ENCODE peak calls at places on chromosomes 11 and 22, in five cellular contexts. R is CD8-positive, alpha-beta T cell; J is ovary; N is K562; Y is transverse colon. D is an unnamed sample.
A peak's percentile ranks its signal among the peaks of the same experiment; 100 is the strongest.

GRCh38 chr11:65928667-65929066 is 9.4 kb downstream of the DRAP1 start:
- DNase-seq in R (no peak), J (no peak), N (peak; percentile 49), Y (no peak), D (no peak)

GRCh38 chr11:10233581-10233980 is 60.4 kb downstream of the SBF2 start:
- DNase-seq in R (no peak), J (no peak), N (no peak), Y (no peak), D (no peak)

GRCh38 chr11:788953-789940 is 643 bp downstream of the CEND1 start:
- DNase-seq in R (no peak), J (no peak), N (no peak), Y (no peak), D (no peak)

GRCh38 chr11:68655406-68655805 is 28.9 kb upstream of the GAL start:
- DNase-seq in R (no peak), J (no peak), N (no peak), Y (no peak), D (no peak)

GRCh38 chr11:68654978-68655377 is 29.4 kb upstream of the GAL start:
- DNase-seq in R (no peak), J (no peak), N (no peak), Y (no peak), D (no peak)

GRCh38 chr11:33942954-33943353 is 51.1 kb upstream of the LMO2 start:
- DNase-seq in R (no peak), J (no peak), N (no peak), Y (no peak), D (no peak)

GRCh38 chr22:29636751-29637150 is 33.3 kb downstream of the NF2 start:
- DNase-seq in R (no peak), J (no peak), N (no peak), Y (no peak), D (no peak)

GRCh38 chr22:43128928-43129424 is 14.2 kb downstream of the MCAT start:
- DNase-seq in R (no peak), J (no peak), N (peak; percentile 64), Y (peak; percentile 77), D (no peak)

GRCh38 chr11:48114740-48115139 is 101.9 kb upstream of the OR4B1 start:
- DNase-seq in R (no peak), J (no peak), N (no peak), Y (no peak), D (no peak)

GRCh38 chr11:55707029-55707428 is 45.0 kb downstream of the OR4C6 start:
- DNase-seq in R (no peak), J (no peak), N (peak; percentile 12), Y (no peak), D (peak; percentile 40)

GRCh38 chr22:47063606-47064005 is 301.2 kb downstream of the TBC1D22A start:
- DNase-seq in R (no peak), J (peak; percentile 13), N (no peak), Y (peak; percentile 4), D (no peak)

GRCh38 chr22:42273855-42274451 is 3.5 kb upstream of the TCF20 start:
- DNase-seq in R (no peak), J (no peak), N (no peak), Y (no peak), D (no peak)

GRCh38 chr22:45009881-45010531 is at the start of gene PHF21B:
- DNase-seq in R (no peak), J (peak; percentile 90), N (peak; percentile 50), Y (no peak), D (peak; percentile 68)

GRCh38 chr22:46783721-46784120 is 21.3 kb downstream of the TBC1D22A start:
- DNase-seq in R (no peak), J (no peak), N (no peak), Y (no peak), D (no peak)

GRCh38 chr11:99934008-99934407 is 753.1 kb upstream of the ARHGAP42 start:
- DNase-seq in R (no peak), J (no peak), N (no peak), Y (no peak), D (no peak)

DNA sequence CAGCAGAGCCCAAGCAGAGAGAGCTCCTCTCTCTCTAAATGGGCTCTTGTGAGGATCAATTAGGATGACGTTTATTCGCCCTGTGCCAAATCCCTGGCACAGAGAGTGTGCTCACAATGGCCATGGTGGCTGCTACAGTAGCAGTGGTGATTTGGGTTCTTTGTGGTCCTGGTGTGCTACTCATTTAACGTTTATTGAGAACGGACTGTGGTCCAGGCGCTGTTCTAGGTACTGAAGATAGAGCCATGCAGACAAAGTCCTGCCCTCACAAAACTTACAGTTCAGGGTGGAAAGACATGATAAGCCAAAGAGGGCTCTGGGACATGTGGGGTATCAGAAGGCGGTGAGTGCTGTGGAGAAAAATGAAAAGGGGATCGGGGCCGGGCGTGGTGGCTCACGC is 5.3 kb downstream of the OTUB1 start:
- DNase-seq in R (no peak), J (no peak), N (no peak), Y (no peak), D (no peak)
- H3K36me3 ChIP-seq in R (peaks cover 19% of the 10 kb centered on the region), J (no peaks in the 10 kb centered on the region), N (peaks cover 73% of the 10 kb centered on the region), Y (no peaks in the 10 kb centered on the region), D (peaks cover 62% of the 10 kb centered on the region)

DNA sequence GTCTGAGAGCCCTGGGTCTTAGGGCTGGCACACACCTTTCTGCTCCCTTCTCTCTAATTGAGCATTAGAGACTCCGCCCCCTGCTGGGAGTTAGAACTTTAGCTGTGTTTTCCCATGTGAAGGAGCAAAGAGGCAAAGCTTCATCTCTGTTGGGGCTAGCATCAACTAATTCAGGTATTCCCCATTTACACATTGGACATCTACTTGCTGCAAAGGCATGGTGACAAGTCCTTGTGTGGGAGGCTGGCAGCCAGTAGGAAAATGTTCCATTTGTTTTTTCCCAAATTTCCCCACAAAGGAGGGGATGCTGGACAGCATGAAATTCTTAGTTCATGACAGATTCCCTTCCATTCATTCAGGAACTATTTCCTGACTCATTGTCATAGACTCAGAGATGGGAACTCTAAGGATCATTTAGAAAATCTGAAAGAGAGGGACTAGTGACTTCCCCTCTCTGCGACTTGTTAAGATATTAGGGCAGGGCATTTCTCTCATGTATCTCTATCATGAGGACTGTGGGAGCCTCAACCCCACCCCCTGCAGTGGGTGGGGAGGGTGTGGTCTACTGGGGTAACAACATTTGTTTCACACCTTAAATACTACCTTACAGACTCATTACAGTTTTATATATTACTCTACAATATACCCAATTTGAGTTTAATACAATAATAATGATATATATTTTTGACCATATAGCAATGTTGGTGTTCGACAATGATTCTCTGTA is 3.7 kb downstream of the CD44 start:
- DNase-seq in R (peak; percentile 69), J (no peak), N (peak; percentile 24), Y (peak; percentile 42), D (no peak)
- H3K4me1 ChIP-seq in R (peaks cover 65% of the 10 kb centered on the region), J (peaks cover 4% of the 10 kb centered on the region), N (no peaks in the 10 kb centered on the region), Y (peaks cover 33% of the 10 kb centered on the region), D (no peaks in the 10 kb centered on the region)

GRCh38 chr22:22226448-22227187 is 18.0 kb upstream of the VPREB1 start:
- DNase-seq in R (no peak), J (no peak), N (no peak), Y (no peak), D (no peak)

GRCh38 chr22:22230438-22230837 is 14.1 kb upstream of the VPREB1 start:
- DNase-seq in R (no peak), J (no peak), N (no peak), Y (no peak), D (no peak)

GRCh38 chr22:22229683-22230420 is 14.7 kb upstream of the VPREB1 start:
- DNase-seq in R (no peak), J (no peak), N (no peak), Y (no peak), D (no peak)

GRCh38 chr22:22228421-22228820 is 16.2 kb upstream of the VPREB1 start:
- DNase-seq in R (no peak), J (no peak), N (no peak), Y (no peak), D (no peak)

DNA sequence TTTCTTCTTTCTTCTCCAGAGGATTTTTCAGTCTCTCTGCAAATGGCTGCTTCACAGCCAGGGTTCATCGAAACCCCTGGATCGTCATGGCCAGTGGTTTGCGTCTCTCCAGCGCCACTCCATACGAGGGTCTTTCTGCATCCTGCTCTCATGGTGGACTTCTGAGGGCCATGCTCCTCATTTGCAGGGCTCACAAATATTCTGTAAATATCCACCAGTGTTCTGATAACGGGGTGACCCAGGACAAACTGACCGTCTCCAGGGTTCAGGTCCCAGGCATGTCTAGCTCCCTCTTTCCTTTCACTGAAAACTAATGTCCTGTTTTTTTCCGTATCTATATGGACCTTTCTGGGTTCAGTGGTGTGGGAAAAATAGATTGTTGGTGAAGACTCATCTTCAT is 15.7 kb upstream of the VPREB1 start:
- DNase-seq in R (no peak), J (no peak), N (no peak), Y (no peak), D (no peak)
- H3K27me3 ChIP-seq in R (no peaks in the 10 kb centered on the region), J (no peaks in the 10 kb centered on the region), N (peaks cover 42% of the 10 kb centered on the region), Y (no peaks in the 10 kb centered on the region), D (no peaks in the 10 kb centered on the region)

DNA sequence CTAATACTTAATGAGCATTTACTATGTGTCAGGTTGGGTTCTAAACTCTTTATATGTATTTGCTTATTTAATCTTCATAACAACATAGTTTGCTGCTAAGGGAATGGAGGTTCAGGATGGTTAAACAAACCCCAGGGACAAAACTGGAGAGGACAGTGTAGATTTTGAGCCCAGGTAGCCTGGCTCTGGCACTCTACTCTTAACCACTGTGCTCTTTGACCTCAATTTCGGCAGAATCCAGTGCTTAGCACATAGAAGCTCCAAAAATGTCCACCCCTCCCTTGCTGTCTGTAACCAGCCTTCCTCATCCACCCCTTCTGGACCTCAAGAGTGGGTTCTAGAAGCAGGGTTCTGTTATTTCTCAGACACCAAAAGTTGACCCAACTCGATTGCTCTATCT is 88.0 kb upstream of the SYT13 start:
- DNase-seq in R (no peak), J (no peak), N (no peak), Y (no peak), D (no peak)
- H3K36me3 ChIP-seq in R (no peaks in the 10 kb centered on the region), J (no peaks in the 10 kb centered on the region), N (no peaks in the 10 kb centered on the region), Y (no peaks in the 10 kb centered on the region), D (no peaks in the 10 kb centered on the region)

DNA sequence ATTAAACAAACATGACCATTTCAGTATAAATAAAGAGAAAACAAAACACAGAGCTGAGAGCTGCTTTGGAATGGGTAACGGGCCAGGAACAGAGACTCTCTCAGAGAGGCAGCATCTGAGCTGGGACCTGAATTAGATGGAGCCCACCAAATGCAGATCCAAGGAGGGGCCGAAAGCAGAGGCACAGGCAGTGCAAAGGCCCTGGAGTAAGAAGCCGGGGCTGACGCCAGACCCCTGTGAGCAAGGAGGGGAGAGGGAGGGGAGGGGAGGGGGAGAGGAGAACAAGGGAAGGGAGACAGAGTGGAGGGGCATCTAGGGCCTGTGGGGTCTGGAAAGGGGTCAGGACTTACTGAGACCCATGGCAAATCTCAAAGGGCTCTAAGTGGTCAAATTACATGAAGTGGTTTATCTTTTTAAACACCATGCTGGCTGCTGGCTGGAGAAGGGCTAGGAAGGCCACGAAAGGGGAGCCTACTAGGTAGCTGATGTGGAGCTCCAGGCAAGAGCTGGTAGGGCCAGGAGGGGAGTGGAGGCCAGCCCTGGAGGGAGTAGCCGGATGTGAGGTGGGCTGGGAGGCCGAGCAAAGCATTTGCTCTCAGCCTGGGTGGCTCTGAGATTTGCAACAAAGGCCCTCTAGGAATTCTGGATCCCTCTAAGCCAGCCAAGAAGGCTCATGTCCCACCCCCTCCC is 3.2 kb downstream of the OSBPL5 start:
- DNase-seq in R (no peak), J (peak; percentile 28), N (no peak), Y (peak; percentile 5), D (no peak)
- H3K4me1 ChIP-seq in R (peaks cover 55% of the 10 kb centered on the region), J (peaks cover 23% of the 10 kb centered on the region), N (peaks cover 23% of the 10 kb centered on the region), Y (peaks cover 39% of the 10 kb centered on the region), D (peaks cover 5% of the 10 kb centered on the region)

GRCh38 chr22:50010676-50011446 is 1.7 kb downstream of the IL17REL start:
- DNase-seq in R (peak; percentile 80), J (peak; percentile 31), N (no peak), Y (peak; percentile 9), D (no peak)
- H3K27me3 ChIP-seq in R (peaks cover 12% of the 10 kb centered on the region), J (peaks cover 4% of the 10 kb centered on the region), N (peaks cover 22% of the 10 kb centered on the region), Y (peaks cover 63% of the 10 kb centered on the region), D (peaks cover 21% of the 10 kb centered on the region)